ENCODE peak calls at places on chromosome 1, in ten cellular contexts. L is astrocyte of the spinal cord, F is GM23248, H is endodermal cell, I is cardiac muscle cell, Q is HCT116, W is HAP-1, V is Panc1, R is heart left ventricle, E is fibroblast of pulmonary artery. G is an unnamed sample.

GRCh38 chr1:40308036-40308727 is 8.9 kb downstream of the COL9A2 start:
- DNase-seq in F (no peak), L (no peak), Q (no peak), W (no peak), E (no peak), V (no peak), I (no peak), H (no peak), R (peak; percentile 64), G (no peak)

GRCh38 chr1:153793973-153794615 is 18.9 kb downstream of the SLC27A3 start:
- DNase-seq in E (no peak), I (no peak), Q (no peak), F (no peak), H (no peak), W (no peak), R (no peak), V (no peak), L (no peak), G (no peak)

GRCh38 chr1:39150779-39151178 is 53.7 kb upstream of the MACF1 start:
- DNase-seq in E (no peak), V (no peak), Q (no peak), R (no peak), H (no peak), I (no peak), L (no peak), W (no peak), F (no peak), G (no peak)

GRCh38 chr1:25683731-25684130 is 67.1 kb downstream of the MAN1C1 start:
- DNase-seq in V (no peak), Q (no peak), F (peak; percentile 56), W (no peak), I (peak; percentile 84), E (peak; percentile 55), H (no peak), L (no peak), R (no peak), G (no peak)

GRCh38 chr1:40650075-40650474 is 15.4 kb downstream of the RIMS3 start:
- DNase-seq in E (peak; percentile 49), F (no peak), L (no peak), V (no peak), R (no peak), I (peak; percentile 18), W (no peak), Q (no peak), H (peak; percentile 85), G (no peak)

GRCh38 chr1:84247425-84248220 is 53.9 kb upstream of the SAMD13 start:
- DNase-seq in H (no peak), L (no peak), I (peak; percentile 60), V (peak; percentile 100), E (peak; percentile 84), F (peak; percentile 19), R (no peak), W (no peak), Q (peak; percentile 93), G (peak; percentile 69)

GRCh38 chr1:3409737-3410434 is 44.6 kb upstream of the ARHGEF16 start:
- DNase-seq in E (peak; percentile 41), H (peak; percentile 66), F (peak; percentile 91), V (no peak), I (peak; percentile 57), Q (no peak), R (peak; percentile 78), W (no peak), L (peak; percentile 70), G (peak; percentile 16)

GRCh38 chr1:83098791-83099190 is 900.1 kb downstream of the TTLL7 start:
- DNase-seq in Q (no peak), W (no peak), H (no peak), L (no peak), F (no peak), E (no peak), R (no peak), V (no peak), I (no peak), G (no peak)

GRCh38 chr1:150282558-150282958 is 204 bp downstream of the CIART start:
- DNase-seq in V (no peak), L (no peak), H (no peak), E (no peak), R (no peak), I (no peak), Q (no peak), W (no peak), F (no peak), G (no peak)
- H3K4me3 ChIP-seq in V (peak overlapping the region; percentile 72), L (peak overlapping the region; percentile 70), H (peak overlapping the region; percentile 71), E (peak overlapping the region; percentile 60), R (peak overlapping the region; percentile 74), I (peak overlapping the region; percentile 34), Q (no peak overlapping the region), W (no peak overlapping the region), F (peak overlapping the region; percentile 78), G (peak overlapping the region; percentile 65)

GRCh38 chr1:155296660-155297059 is 4.6 kb downstream of the PKLR start:
- DNase-seq in Q (no peak), I (no peak), W (no peak), V (no peak), H (no peak), F (no peak), R (no peak), L (no peak), E (no peak), G (no peak)

GRCh38 chr1:155300024-155300423 is 1.2 kb downstream of the PKLR start:
- DNase-seq in V (no peak), Q (no peak), W (no peak), E (no peak), F (no peak), I (no peak), L (no peak), H (no peak), R (no peak), G (no peak)

GRCh38 chr1:155295183-155295941 is 5.9 kb downstream of the PKLR start:
- DNase-seq in R (no peak), E (no peak), H (peak; percentile 75), F (no peak), I (no peak), V (no peak), L (no peak), W (no peak), Q (no peak), G (no peak)

GRCh38 chr1:155295942-155296267 is 5.3 kb downstream of the PKLR start:
- DNase-seq in H (no peak), I (no peak), W (no peak), F (no peak), Q (no peak), R (no peak), V (no peak), L (no peak), E (no peak), G (no peak)

DNA sequence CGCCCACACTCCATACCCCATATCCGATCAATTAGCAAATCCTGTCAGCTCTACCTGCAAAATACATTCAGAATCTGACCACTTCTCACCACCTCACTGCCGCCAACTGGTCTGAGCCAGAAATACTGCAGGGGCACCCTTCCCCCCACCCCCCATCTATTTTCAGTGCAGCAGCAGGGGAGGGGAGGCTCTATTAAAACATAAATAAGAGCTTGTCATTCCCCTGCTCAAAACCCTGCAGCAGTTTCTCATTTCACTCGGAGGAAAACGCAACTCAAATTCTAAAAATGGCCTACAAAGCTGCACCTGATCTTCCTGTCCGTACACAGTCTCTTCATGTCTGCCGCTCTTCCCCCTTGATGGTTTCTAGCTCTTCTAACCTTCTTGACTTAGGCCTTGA is 3.8 kb downstream of the PKLR start:
- DNase-seq in F (no peak), E (no peak), V (no peak), H (no peak), I (no peak), R (no peak), Q (no peak), W (no peak), L (no peak), G (no peak)
- H3K4me3 ChIP-seq in F (no peak overlapping the region), E (no peak overlapping the region), V (no peak overlapping the region), H (no peak overlapping the region), I (no peak overlapping the region), R (no peak overlapping the region), Q (no peak overlapping the region), W (no peak overlapping the region), L (no peak overlapping the region), G (no peak overlapping the region)

DNA sequence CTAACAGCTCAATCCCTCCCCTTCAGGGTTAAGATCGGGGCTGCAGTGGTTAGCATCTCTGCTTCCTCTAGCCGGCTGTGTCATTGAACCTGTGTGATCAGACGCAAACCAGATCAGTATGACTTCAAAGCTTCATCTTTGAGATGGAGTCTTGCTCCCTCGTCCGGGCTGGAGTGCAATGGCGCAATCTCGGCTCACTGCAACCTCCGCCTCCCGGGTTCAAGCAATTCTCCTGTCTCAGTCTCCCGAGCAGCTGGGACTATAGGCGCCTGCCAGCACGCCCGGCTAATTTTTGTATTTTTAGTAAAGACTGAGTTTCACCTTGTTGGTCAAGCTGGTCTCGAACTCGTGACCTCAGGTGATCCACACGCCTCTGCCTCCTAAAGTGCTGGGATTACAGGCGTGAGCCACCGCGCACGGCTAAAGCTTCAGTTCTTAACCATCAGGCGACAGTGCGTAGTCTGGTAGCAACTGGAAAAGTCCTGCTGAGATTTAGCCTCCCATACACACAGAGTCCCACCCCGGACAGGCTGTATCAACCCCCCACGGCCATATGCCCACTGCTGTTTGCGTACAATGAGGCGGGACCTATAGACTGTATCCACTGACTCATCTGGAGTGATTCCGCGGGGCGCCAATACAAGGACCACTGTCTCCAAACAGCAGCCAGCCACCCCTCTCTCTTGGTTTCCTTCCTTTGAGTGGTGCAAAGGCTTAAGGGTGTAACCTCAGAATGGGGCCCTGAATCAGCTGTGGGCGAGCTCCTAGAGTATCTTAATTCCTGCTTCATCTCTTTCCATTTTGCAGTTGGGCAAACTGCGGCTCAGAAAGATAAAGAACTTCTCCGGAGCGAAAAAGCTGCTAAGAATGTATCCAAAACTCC is 23.3 kb downstream of the CELA3A start:
- DNase-seq in F (peak; percentile 90), R (peak; percentile 70), E (peak; percentile 87), L (peak; percentile 85), W (peak; percentile 68), I (peak; percentile 89), Q (peak; percentile 54), V (no peak), H (peak; percentile 86), G (peak; percentile 67)
- H3K4me3 ChIP-seq in F (peak overlapping the region; percentile 94), R (peak overlapping the region; percentile 96), E (peak overlapping the region; percentile 99), L (peak overlapping the region; percentile 82), W (peak overlapping the region; percentile 100), I (peak overlapping the region; percentile 95), Q (peak overlapping the region; percentile 72), V (peak overlapping the region; percentile 94), H (peak overlapping the region; percentile 98), G (peak overlapping the region; percentile 99)

DNA sequence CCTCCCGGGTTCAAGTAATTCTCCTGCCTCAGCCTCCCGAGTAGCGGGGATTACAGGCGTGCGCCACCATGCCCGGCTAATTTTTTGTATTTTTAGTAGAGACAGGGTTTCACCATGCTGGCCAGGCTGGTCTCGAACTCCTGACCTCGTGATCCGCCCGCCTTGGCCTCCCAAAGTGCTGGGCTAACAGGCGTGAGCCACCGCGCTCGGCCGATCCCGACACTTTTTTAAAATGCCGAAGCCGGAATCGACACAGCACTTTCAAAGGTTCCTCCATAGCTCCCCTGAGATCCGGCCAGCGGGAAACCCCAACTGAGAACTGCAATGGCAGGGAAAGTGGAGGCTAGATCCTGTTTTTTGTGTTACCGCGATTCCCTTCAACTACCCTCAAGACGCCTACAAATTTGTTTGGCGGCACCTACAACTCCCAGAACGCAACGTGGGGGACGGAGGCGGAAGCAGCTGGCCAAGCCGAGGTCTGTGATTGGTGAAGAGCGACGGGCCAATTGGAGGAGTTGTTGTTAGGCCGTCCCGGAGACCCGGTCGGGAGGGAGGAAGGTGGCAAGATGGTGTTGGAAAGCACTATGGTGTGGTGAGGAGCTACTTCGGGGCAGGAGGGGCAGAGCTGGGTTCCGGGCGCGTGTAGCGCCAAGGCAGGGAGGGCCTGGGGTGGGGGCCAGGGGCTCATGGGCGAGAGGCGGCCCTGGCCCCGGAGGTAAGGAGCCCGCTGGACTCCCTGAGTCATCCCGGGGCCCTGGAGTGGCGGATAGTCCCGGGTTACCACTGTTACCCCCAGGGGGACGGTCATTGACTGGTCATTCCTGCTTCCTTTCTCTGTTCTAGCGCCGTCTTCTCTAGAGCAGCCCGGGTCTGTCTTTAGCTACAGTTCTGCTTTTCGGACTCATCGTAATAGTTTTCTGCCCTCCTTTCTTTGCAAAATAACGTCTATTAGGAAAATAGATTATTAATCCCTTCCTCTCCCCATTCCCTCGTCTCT is at the start of gene PSMD4:
- DNase-seq in H (peak; percentile 98), L (peak; percentile 97), W (peak; percentile 94), V (peak; percentile 93), E (peak; percentile 98), I (peak; percentile 98), Q (peak; percentile 94), F (peak; percentile 98), R (peak; percentile 96), G (peak; percentile 87)
- H3K4me3 ChIP-seq in H (peak within 1 kb of the TSS; percentile 94), L (peak within 1 kb of the TSS; percentile 97), W (peak within 1 kb of the TSS; percentile 92), V (peak within 1 kb of the TSS; percentile 60), E (peak within 1 kb of the TSS; percentile 79), I (peak within 1 kb of the TSS; percentile 91), Q (peak within 1 kb of the TSS; percentile 84), F (peak within 1 kb of the TSS; percentile 95), R (peak within 1 kb of the TSS; percentile 79), G (peak within 1 kb of the TSS; percentile 85)

G was measured in skeletal muscle cell.